ENCODE peak calls at places on chromosomes 16 and 17, in seven cellular contexts. B is astrocyte of the cerebellum, L is fibroblast of pulmonary artery, J is mammary epithelial cell, F is neural progenitor cell, C is tibial artery, V is bronchial epithelial cell. H is an unnamed sample.

GRCh38 chr16:89170346-89171215 is 967 bp upstream of the CDH15 start:
- DNase-seq in B (no peak), L (no peak), J (no peak), F (no peak), C (no peak), V (peak; percentile 14), H (no peak)

GRCh38 chr17:52106638-52107261 is 51.8 kb downstream of the CA10 start:
- DNase-seq in B (peak; percentile 12), L (peak; percentile 55), J (peak; percentile 25), F (peak; percentile 67), C (no peak), V (peak; percentile 47), H (peak; percentile 20)

GRCh38 chr17:42166196-42166763 is 11.5 kb upstream of the RAB5C start:
- DNase-seq in B (no peak), L (no peak), J (no peak), F (no peak), C (no peak), V (no peak), H (no peak)

GRCh38 chr17:77098884-77099545 is 41.8 kb upstream of the SEC14L1 start:
- DNase-seq in B (peak; percentile 49), L (peak; percentile 94), J (peak; percentile 38), F (no peak), C (peak; percentile 74), V (peak; percentile 52), H (peak; percentile 90)

GRCh38 chr17:77649717-77650211 is 308.7 kb upstream of the TNRC6C start:
- DNase-seq in B (no peak), L (no peak), J (peak; percentile 11), F (no peak), C (no peak), V (peak; percentile 3), H (peak; percentile 2)

GRCh38 chr16:1929105-1929504 is 10.9 kb upstream of the HS3ST6 start:
- DNase-seq in B (no peak), L (no peak), J (no peak), F (no peak), C (no peak), V (no peak), H (peak; percentile 12)

GRCh38 chr17:60525347-60525623 is 757 bp downstream of the APPBP2 start:
- DNase-seq in B (no peak), L (peak; percentile 20), J (no peak), F (peak; percentile 2), C (no peak), V (peak; percentile 15), H (peak; percentile 22)

GRCh38 chr17:50173335-50173941 is 7.6 kb downstream of the SGCA start:
- DNase-seq in B (peak; percentile 79), L (peak; percentile 85), J (peak; percentile 28), F (peak; percentile 37), C (peak; percentile 87), V (peak; percentile 75), H (peak; percentile 91)

GRCh38 chr17:79892457-79893236 is 53.4 kb upstream of the CBX4 start:
- DNase-seq in B (no peak), L (no peak), J (peak; percentile 20), F (no peak), C (peak; percentile 27), V (peak; percentile 27), H (no peak)

GRCh38 chr17:79901131-79901530 is 61.9 kb upstream of the CBX4 start:
- DNase-seq in B (no peak), L (no peak), J (no peak), F (no peak), C (peak; percentile 42), V (no peak), H (no peak)

GRCh38 chr17:79902146-79902791 is 63.0 kb upstream of the CBX4 start:
- DNase-seq in B (no peak), L (no peak), J (no peak), F (no peak), C (peak; percentile 24), V (peak; percentile 4), H (no peak)

GRCh38 chr17:79899584-79899983 is 60.3 kb upstream of the CBX4 start:
- DNase-seq in B (no peak), L (no peak), J (no peak), F (no peak), C (no peak), V (no peak), H (no peak)

DNA sequence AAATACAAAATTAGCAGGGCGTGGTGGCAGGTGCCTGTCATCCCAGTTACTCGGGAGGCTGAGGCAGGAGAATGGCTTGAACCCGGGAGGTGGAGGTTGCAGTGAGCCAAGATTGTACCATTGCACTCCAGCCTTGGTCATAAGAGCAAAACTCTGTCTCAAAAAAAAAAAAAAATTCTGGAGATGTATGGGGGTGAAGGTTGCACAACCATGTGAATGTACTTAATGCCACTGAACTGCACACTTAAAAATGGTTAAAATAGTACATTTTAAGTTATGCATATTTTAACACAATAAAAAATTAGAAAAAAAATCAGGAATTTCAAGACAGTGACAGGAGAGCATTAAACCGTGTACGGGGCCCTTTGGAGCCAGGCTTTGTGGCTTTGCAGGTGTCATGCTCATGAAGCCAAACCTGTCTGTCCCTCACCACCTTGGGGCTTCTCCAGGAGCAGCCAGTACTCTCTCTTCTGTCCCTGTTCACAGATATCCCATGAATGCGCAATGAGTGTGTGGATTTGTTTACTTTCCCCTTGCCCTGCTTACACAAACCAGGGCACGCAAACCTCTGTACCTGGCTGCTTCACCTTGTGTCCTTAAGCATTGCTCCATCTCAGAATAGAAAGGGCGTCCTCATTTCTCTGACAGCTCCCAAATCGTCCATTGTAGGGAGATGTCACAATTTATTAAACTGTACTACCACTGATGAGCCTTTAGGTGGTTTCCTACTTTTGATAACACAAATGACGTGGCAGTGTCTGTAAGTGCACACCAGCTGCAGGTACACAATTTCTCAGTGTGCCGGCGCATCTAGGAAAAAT is 58.2 kb upstream of the CBX4 start:
- DNase-seq in B (no peak), L (no peak), J (no peak), F (no peak), C (no peak), V (peak; percentile 21), H (no peak)
- TF ChIP-seq CTCF in B (no peak), L (no peak), J (no peak), F (no peak), C (no peak), V (no peak), H (no peak)

GRCh38 chr16:56775162-56775561 is 45.2 kb downstream of the NUP93 start:
- DNase-seq in B (no peak), L (no peak), J (no peak), F (no peak), C (no peak), V (no peak), H (no peak)

GRCh38 chr16:56771558-56772279 is 41.8 kb downstream of the NUP93 start:
- DNase-seq in B (no peak), L (no peak), J (no peak), F (no peak), C (no peak), V (no peak), H (no peak)

GRCh38 chr16:56776562-56776961 is 46.6 kb downstream of the NUP93 start:
- DNase-seq in B (peak; percentile 26), L (peak; percentile 73), J (no peak), F (no peak), C (no peak), V (peak; percentile 48), H (peak; percentile 79)

GRCh38 chr16:56773531-56773930 is 43.6 kb downstream of the NUP93 start:
- DNase-seq in B (no peak), L (no peak), J (no peak), F (no peak), C (no peak), V (peak; percentile 31), H (no peak)

DNA sequence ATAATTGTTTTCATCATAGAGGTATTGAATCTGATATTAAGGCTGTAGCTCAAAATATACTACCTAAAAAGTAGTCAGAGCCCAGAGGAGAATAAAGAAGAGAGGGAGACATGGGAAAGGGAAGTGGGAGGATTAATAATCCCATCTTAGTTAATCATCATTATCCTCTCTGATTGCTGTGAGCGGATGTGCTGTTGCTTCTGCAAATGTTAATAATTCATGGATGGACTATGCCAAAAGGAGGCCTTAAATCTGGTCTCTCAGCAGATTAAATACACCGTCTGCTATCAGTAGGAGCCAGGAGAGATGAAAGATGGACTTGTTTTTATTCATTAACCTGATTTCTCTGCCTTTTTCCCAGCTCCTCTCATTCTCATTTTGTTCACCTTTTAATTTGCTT is 44.1 kb downstream of the NUP93 start:
- DNase-seq in B (no peak), L (no peak), J (no peak), F (no peak), C (no peak), V (no peak), H (no peak)
- H3K4me3 ChIP-seq in B (no peak overlapping the region), L (no peak overlapping the region), J (no peak overlapping the region), F (no peak overlapping the region), C (no peak overlapping the region), V (no peak overlapping the region), H (no peak overlapping the region)

GRCh38 chr17:4235372-4236279 is 28.2 kb downstream of the ANKFY1 start:
- DNase-seq in B (no peak), L (peak; percentile 60), J (no peak), F (no peak), C (no peak), V (no peak), H (peak; percentile 46)
- TF ChIP-seq CTCF in B (no peak), L (no peak), J (no peak), F (no peak), C (no peak), V (no peak), H (no peak)

GRCh38 chr16:22369221-22369811 is 5.1 kb downstream of the CDR2 start:
- DNase-seq in B (no peak), L (peak; percentile 84), J (no peak), F (no peak), C (no peak), V (peak; percentile 69), H (peak; percentile 60)
- H3K4me3 ChIP-seq in B (no peak overlapping the region), L (no peak overlapping the region), J (no peak overlapping the region), F (no peak overlapping the region), C (no peak overlapping the region), V (no peak overlapping the region), H (no peak overlapping the region)